ENCODE peak calls at places on chromosomes 2 and 18, in four cellular contexts. J, T, Q and R are unnamed samples. For H3K4me1, the result is how much of the 10 kb centered on the place peaks cover.

GRCh38 chr2:10892316-10892715 is 19.4 kb upstream of the KCNF1 start:
- DNase-seq in T (no peak), J (no peak), Q (no peak), R (no peak)

GRCh38 chr2:182631299-182631698 is 84.8 kb upstream of the DNAJC10 start:
- DNase-seq in Q (no peak), J (no peak), T (no peak), R (no peak)

GRCh38 chr2:111972955-111973565 is 74.7 kb downstream of the MERTK start:
- DNase-seq in J (no peak), T (no peak), Q (no peak), R (no peak)

GRCh38 chr18:63366270-63366990 is 576 bp downstream of the KDSR start:
- DNase-seq in J (peak), Q (peak), T (peak), R (peak)

GRCh38 chr2:159208449-159208848 is 78.1 kb downstream of the WDSUB1 start:
- DNase-seq in T (no peak), Q (no peak), J (no peak), R (no peak)

GRCh38 chr2:96555146-96555610 is 18.6 kb downstream of the ARID5A start:
- DNase-seq in T (no peak), Q (no peak), J (no peak), R (peak)

GRCh38 chr2:26591619-26592505 is 49.3 kb downstream of the CIB4 start:
- DNase-seq in J (no peak), Q (no peak), T (no peak), R (peak)

GRCh38 chr2:179226203-179226960 is 38.2 kb downstream of the SESTD1 start:
- DNase-seq in J (no peak), Q (no peak), T (no peak), R (no peak)

GRCh38 chr2:104976603-104977120 is 61.2 kb upstream of the MRPS9 start:
- DNase-seq in T (no peak), J (no peak), Q (peak), R (peak)

GRCh38 chr2:36060133-36060532 is 295.4 kb upstream of the CRIM1 start:
- DNase-seq in Q (no peak), J (no peak), T (no peak), R (no peak)

GRCh38 chr2:224555823-224556366 is 29.3 kb downstream of the CUL3 start:
- DNase-seq in T (no peak), Q (no peak), J (no peak), R (no peak)

GRCh38 chr2:135650721-135651120 is 90.9 kb upstream of the UBXN4 start:
- DNase-seq in J (no peak), T (no peak), Q (no peak), R (no peak)

GRCh38 chr2:230405824-230406223 is 10.2 kb upstream of the SP100 start:
- DNase-seq in T (no peak), J (no peak), Q (no peak), R (no peak)

GRCh38 chr2:231124833-231125232 is at the start of gene HTR2B:
- DNase-seq in Q (peak), T (no peak), J (no peak), R (no peak)

GRCh38 chr2:47239119-47239969 is 84.2 kb upstream of the STPG4 start:
- DNase-seq in T (no peak), J (no peak), Q (no peak), R (no peak)

GRCh38 chr2:46470114-46470628 is 9.2 kb upstream of the TMEM247 start:
- DNase-seq in Q (no peak), J (no peak), T (no peak), R (no peak)

GRCh38 chr2:196336715-196337617 is 165.6 kb upstream of the STK17B start:
- DNase-seq in Q (peak), J (no peak), T (no peak), R (peak)
- TF ChIP-seq CTCF in Q (peak), J (peak), T (no peak), R (peak)

GRCh38 chr18:55570966-55571365 is 17.0 kb downstream of the TCF4 start:
- DNase-seq in J (no peak), T (no peak), Q (no peak), R (no peak)

GRCh38 chr18:55573386-55573785 is 14.6 kb downstream of the TCF4 start:
- DNase-seq in T (no peak), Q (no peak), J (no peak), R (no peak)

GRCh38 chr18:55575949-55576348 is 12.0 kb downstream of the TCF4 start:
- DNase-seq in T (no peak), Q (no peak), J (no peak), R (no peak)

GRCh38 chr18:55577812-55578539 is 10.0 kb downstream of the TCF4 start:
- DNase-seq in J (no peak), T (no peak), Q (peak), R (no peak)

DNA sequence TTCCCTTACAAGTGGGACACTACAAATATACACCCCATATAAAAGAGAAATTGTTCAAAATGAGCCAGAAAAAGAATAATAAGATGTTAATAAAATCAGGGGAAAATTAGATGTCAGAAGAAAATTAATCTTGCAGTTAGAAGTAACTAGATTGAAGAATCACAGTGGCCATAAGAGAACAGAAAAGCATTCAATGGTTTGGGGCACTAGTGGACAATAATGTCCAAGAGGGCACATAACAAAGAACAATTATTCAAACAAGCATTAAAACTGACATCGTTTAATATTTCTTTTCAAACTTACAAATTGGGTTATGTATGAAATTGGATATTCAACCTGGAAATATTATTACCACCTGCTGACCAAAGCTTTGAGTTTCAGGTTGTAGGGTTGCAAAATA is 12.9 kb downstream of the TCF4 start:
- DNase-seq in Q (no peak), J (no peak), T (no peak), R (no peak)
- H3K4me1 ChIP-seq in Q (under half), J (under half), T (under half), R (under half)

GRCh38 chr18:13139885-13140450 is 78.6 kb upstream of the LDLRAD4 start:
- DNase-seq in J (no peak), Q (peak), T (no peak), R (no peak)
- TF ChIP-seq CTCF in J (no peak), Q (no peak), T (no peak), R (no peak)

GRCh38 chr2:239261796-239262475 is 138.9 kb downstream of the HDAC4 start:
- DNase-seq in T (no peak), Q (no peak), J (no peak), R (no peak)
- H3K4me1 ChIP-seq in T (under half), Q (under half), J (half or more), R (under half)

GRCh38 chr18:70075906-70076305 is 128.2 kb upstream of the CD226 start:
- DNase-seq in J (no peak), Q (no peak), T (no peak), R (no peak)

GRCh38 chr18:70074091-70074490 is 126.4 kb upstream of the CD226 start:
- DNase-seq in Q (no peak), J (no peak), T (no peak), R (no peak)

GRCh38 chr18:70069965-70070364 is 122.3 kb upstream of the CD226 start:
- DNase-seq in J (no peak), T (no peak), Q (no peak), R (no peak)

GRCh38 chr18:70073442-70073841 is 125.8 kb upstream of the CD226 start:
- DNase-seq in T (no peak), Q (no peak), J (no peak), R (no peak)

GRCh38 chr18:70072678-70073077 is 125.0 kb upstream of the CD226 start:
- DNase-seq in J (no peak), T (no peak), Q (peak), R (no peak)
- TF ChIP-seq CTCF in J (peak), T (no peak), Q (peak), R (no peak)

DNA sequence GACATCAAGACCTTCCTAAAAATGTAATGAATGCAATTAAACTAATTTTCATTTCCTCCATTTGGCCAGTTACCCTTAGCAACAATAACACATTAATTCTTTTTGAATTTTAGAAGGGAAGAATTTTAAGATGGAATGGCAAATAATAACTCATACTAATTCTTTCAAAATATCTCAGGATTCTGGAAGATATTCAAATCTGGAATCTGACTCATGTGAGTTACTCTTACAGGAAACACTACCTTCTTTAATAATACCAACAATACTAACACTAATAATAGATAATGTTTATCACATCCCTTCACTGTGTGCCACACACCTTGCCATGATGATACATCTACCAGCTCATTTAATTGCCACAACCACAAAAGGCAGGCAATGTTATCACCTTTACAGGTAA is 46.4 kb downstream of the ZNF521 start:
- DNase-seq in J (no peak), T (no peak), Q (no peak), R (no peak)
- H3K4me1 ChIP-seq in J (under half), T (under half), Q (under half), R (under half)

GRCh38 chr2:133642831-133643230 is 74.6 kb upstream of the NCKAP5 start:
- DNase-seq in Q (no peak), T (no peak), J (no peak), R (no peak)
- TF ChIP-seq CTCF in Q (no peak), T (no peak), J (no peak), R (no peak)

GRCh38 chr2:74869522-74869921 is 35.6 kb downstream of the HK2 start:
- DNase-seq in J (no peak), Q (no peak), T (no peak), R (no peak)

GRCh38 chr2:74872310-74872923 is 38.5 kb downstream of the HK2 start:
- DNase-seq in J (no peak), Q (no peak), T (no peak), R (no peak)

GRCh38 chr2:74873678-74874640 is 40.0 kb downstream of the HK2 start:
- DNase-seq in J (no peak), T (no peak), Q (no peak), R (no peak)

GRCh38 chr2:74873041-74873440 is 39.1 kb downstream of the HK2 start:
- DNase-seq in Q (no peak), J (no peak), T (no peak), R (no peak)

GRCh38 chr2:74871414-74871813 is 37.5 kb downstream of the HK2 start:
- DNase-seq in T (no peak), Q (no peak), J (no peak), R (no peak)
- H3K4me1 ChIP-seq in T (under half), Q (under half), J (half or more), R (under half)

GRCh38 chr2:202033317-202034248 is at the start of gene FZD7:
- DNase-seq in J (peak), T (peak), Q (peak), R (peak)
- TF ChIP-seq CTCF in J (peak), T (no peak), Q (no peak), R (peak)

DNA sequence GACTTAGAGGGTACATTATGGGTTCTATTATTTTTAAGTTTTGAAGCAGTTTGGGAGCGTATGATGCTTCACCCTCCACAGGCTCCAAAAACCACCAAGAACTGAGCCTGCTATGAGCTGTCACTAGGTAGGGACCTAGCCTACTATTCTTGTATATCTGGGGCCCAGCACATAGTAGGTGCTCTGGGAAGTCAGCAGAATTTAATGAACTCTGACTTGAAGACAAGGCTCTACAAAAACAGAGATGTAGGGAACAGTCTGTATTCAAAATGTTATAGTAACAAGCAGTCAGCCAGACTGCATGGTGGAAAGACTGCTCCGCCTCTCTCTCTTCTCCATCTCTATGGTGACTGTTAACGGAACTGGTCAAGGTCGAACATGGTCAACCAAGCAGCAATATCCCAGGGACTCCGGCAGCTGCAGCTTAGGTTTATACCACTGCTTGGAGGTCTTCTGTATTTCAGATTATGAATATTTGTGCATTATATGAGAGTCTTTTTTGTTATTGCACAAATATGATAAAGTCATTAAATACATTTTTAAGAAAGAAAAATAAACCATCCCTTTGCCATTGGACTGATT is 22.2 kb upstream of the YWHAQ start:
- DNase-seq in T (no peak), J (no peak), Q (no peak), R (no peak)
- H3K4me1 ChIP-seq in T (under half), J (under half), Q (under half), R (under half)